ENCODE peak calls at places on chromosomes 7 and 10, in six cellular contexts. K, D, F, G, W and T are unnamed samples.

GRCh38 chr7:98178762-98179490 is 32.3 kb upstream of the BHLHA15 start:
- DNase-seq in K (no peak), D (no peak), F (no peak), G (no peak), W (no peak), T (no peak)

GRCh38 chr7:136667584-136667983 is 200.9 kb upstream of the CHRM2 start:
- DNase-seq in K (no peak), D (no peak), F (no peak), G (no peak), W (no peak), T (no peak)

GRCh38 chr10:109902992-109903947 is 20.0 kb downstream of the XPNPEP1 start:
- DNase-seq in K (no peak), D (peak; percentile 55), F (no peak), G (no peak), W (no peak), T (no peak)

GRCh38 chr10:62238880-62239279 is 29.8 kb downstream of the RTKN2 start:
- DNase-seq in K (no peak), D (no peak), F (no peak), G (no peak), W (no peak), T (no peak)

GRCh38 chr10:133347636-133348517 is 704 bp downstream of the PRAP1 start:
- DNase-seq in K (no peak), D (no peak), F (no peak), G (no peak), W (no peak), T (no peak)

GRCh38 chr7:70042533-70042932 is 444.3 kb downstream of the AUTS2 start:
- DNase-seq in K (no peak), D (peak; percentile 57), F (no peak), G (peak; percentile 36), W (no peak), T (no peak)

GRCh38 chr7:95660023-95660434 is 63.7 kb upstream of the PDK4 start:
- DNase-seq in K (no peak), D (no peak), F (no peak), G (no peak), W (no peak), T (no peak)

GRCh38 chr7:14071045-14071444 is 81.6 kb upstream of the ETV1 start:
- DNase-seq in K (no peak), D (peak; percentile 85), F (no peak), G (no peak), W (no peak), T (no peak)

GRCh38 chr7:23468721-23469149 is 1.6 kb downstream of the IGF2BP3 start:
- DNase-seq in K (no peak), D (peak; percentile 9), F (no peak), G (no peak), W (no peak), T (no peak)

GRCh38 chr7:2681954-2682799 is 5.8 kb upstream of the AMZ1 start:
- DNase-seq in K (no peak), D (no peak), F (no peak), G (no peak), W (no peak), T (no peak)

GRCh38 chr10:43254881-43255643 is 11.8 kb downstream of the RASGEF1A start:
- DNase-seq in K (no peak), D (no peak), F (no peak), G (no peak), W (peak; percentile 73), T (no peak)

GRCh38 chr7:30173058-30173897 is 38.5 kb downstream of the MTURN start:
- DNase-seq in K (no peak), D (peak; percentile 68), F (no peak), G (peak; percentile 98), W (no peak), T (no peak)

GRCh38 chr7:29748286-29749099 is 57.8 kb upstream of the WIPF3 start:
- DNase-seq in K (no peak), D (peak; percentile 66), F (peak; percentile 1), G (peak; percentile 88), W (no peak), T (peak; percentile 29)

GRCh38 chr10:42790835-42791234 is 8.2 kb downstream of the BMS1 start:
- DNase-seq in K (no peak), D (no peak), F (no peak), G (no peak), W (no peak), T (no peak)

GRCh38 chr10:53331460-53331859 is 558.9 kb upstream of the MBL2 start:
- DNase-seq in K (no peak), D (no peak), F (no peak), G (no peak), W (no peak), T (no peak)

GRCh38 chr10:118983263-118983662 is 46.3 kb upstream of the NANOS1 start:
- DNase-seq in K (no peak), D (peak; percentile 33), F (no peak), G (no peak), W (no peak), T (no peak)

GRCh38 chr10:87842776-87843497 is 20.4 kb downstream of the KLLN start:
- DNase-seq in K (no peak), D (no peak), F (no peak), G (peak; percentile 92), W (no peak), T (no peak)

GRCh38 chr7:83439021-83439420 is 209.9 kb downstream of the SEMA3E start:
- DNase-seq in K (no peak), D (no peak), F (no peak), G (peak; percentile 73), W (no peak), T (no peak)

GRCh38 chr10:95208702-95209391 is 14.8 kb downstream of the ACSM6 start:
- DNase-seq in K (no peak), D (no peak), F (no peak), G (peak; percentile 36), W (no peak), T (no peak)

GRCh38 chr7:80918406-80918805 is 445 bp downstream of the SEMA3C start:
- DNase-seq in K (no peak), D (peak; percentile 55), F (no peak), G (no peak), W (no peak), T (no peak)

GRCh38 chr7:74343281-74344127 is 54.3 kb downstream of the CLIP2 start:
- DNase-seq in K (no peak), D (no peak), F (peak; percentile 35), G (peak; percentile 17), W (no peak), T (no peak)

GRCh38 chr7:2525931-2526630 is 6.5 kb downstream of the LFNG start:
- DNase-seq in K (no peak), D (peak; percentile 35), F (no peak), G (no peak), W (no peak), T (no peak)